ENCODE peak calls at places on chromosome 4, in nine cellular contexts. V is pancreas, L is RCC 7860, U is NCI-H345, N is NCI-H82, S is progenitor cell of endocrine pancreas, R is astrocyte of the spinal cord, T is A172, X is occipital lobe. I is an unnamed sample.

GRCh38 chr4:170089274-170089742 is 448 bp downstream of the AADAT start:
- DNase-seq in T (no peak), R (peak), V (no peak), L (no peak), S (no peak), N (peak), X (no peak), U (peak), I (peak)

GRCh38 chr4:127936974-127937373 is 28.0 kb downstream of the MFSD8 start:
- DNase-seq in T (peak), V (no peak), L (peak), R (peak), X (no peak), U (no peak), N (no peak), S (no peak), I (no peak)

GRCh38 chr4:138672393-138672976 is 343.1 kb upstream of the NOCT start:
- DNase-seq in L (no peak), S (no peak), V (no peak), R (no peak), X (no peak), U (no peak), T (no peak), N (no peak), I (no peak)

GRCh38 chr4:129429566-129430339 is 333.8 kb downstream of the C4orf33 start:
- DNase-seq in V (no peak), R (peak), X (no peak), T (peak), U (no peak), L (no peak), N (peak), S (no peak), I (no peak)

GRCh38 chr4:185833055-185833598 is 21.1 kb upstream of the SORBS2 start:
- DNase-seq in S (no peak), R (peak), X (no peak), V (no peak), U (no peak), L (peak), N (peak), T (peak), I (no peak)

GRCh38 chr4:112312610-112313239 is 15.6 kb downstream of the ALPK1 start:
- DNase-seq in N (no peak), R (no peak), T (no peak), U (no peak), S (no peak), V (no peak), L (no peak), X (no peak), I (no peak)

GRCh38 chr4:1409806-1410425 is 3.7 kb upstream of the NKX1-1 start:
- DNase-seq in T (no peak), L (no peak), N (no peak), V (no peak), X (no peak), U (no peak), R (no peak), S (no peak), I (no peak)

GRCh38 chr4:142407569-142407968 is 438.5 kb downstream of the INPP4B start:
- DNase-seq in X (no peak), U (no peak), R (no peak), T (peak), S (no peak), L (no peak), V (no peak), N (peak), I (no peak)

GRCh38 chr4:151808120-151808529 is 47.3 kb upstream of the GATB start:
- DNase-seq in V (no peak), S (no peak), T (peak), X (no peak), R (peak), U (no peak), N (peak), L (no peak), I (no peak)

GRCh38 chr4:152180369-152180768 is 355.5 kb downstream of the FBXW7 start:
- DNase-seq in U (no peak), X (no peak), L (no peak), N (no peak), V (no peak), T (no peak), S (no peak), R (no peak), I (no peak)

GRCh38 chr4:53378171-53378482 is 686 bp downstream of the FIP1L1 start:
- DNase-seq in V (no peak), S (no peak), L (no peak), U (no peak), N (no peak), X (no peak), R (peak), T (peak), I (no peak)

GRCh38 chr4:23476514-23477090 is 413.2 kb downstream of the PPARGC1A start:
- DNase-seq in S (no peak), X (no peak), L (peak), V (no peak), T (no peak), N (no peak), R (no peak), U (no peak), I (peak)

GRCh38 chr4:26779674-26780073 is 81.0 kb upstream of the STIM2 start:
- DNase-seq in T (peak), L (peak), R (peak), N (no peak), V (no peak), U (no peak), S (no peak), X (peak), I (no peak)

GRCh38 chr4:113574636-113575103 is 186.9 kb downstream of the CAMK2D start:
- DNase-seq in T (peak), N (peak), X (no peak), U (no peak), L (no peak), R (peak), S (no peak), V (no peak), I (no peak)

GRCh38 chr4:111989817-111990216 is 155.4 kb upstream of the FAM241A start:
- DNase-seq in T (no peak), R (no peak), S (no peak), U (no peak), X (no peak), V (no peak), L (no peak), N (peak), I (no peak)

GRCh38 chr4:184792950-184793555 is 32.7 kb downstream of the ACSL1 start:
- DNase-seq in U (no peak), V (no peak), N (no peak), L (peak), X (no peak), R (peak), T (peak), S (no peak), I (no peak)

GRCh38 chr4:55169352-55169959 is 44.1 kb upstream of the KDR start:
- DNase-seq in L (no peak), U (no peak), S (no peak), V (no peak), X (no peak), N (no peak), T (peak), R (no peak), I (peak)

GRCh38 chr4:27048350-27049100 is 187.9 kb downstream of the STIM2 start:
- DNase-seq in N (peak), T (peak), U (peak), R (peak), X (no peak), S (no peak), V (no peak), L (peak), I (no peak)

GRCh38 chr4:2411786-2412510 is 6.5 kb downstream of the ZFYVE28 start:
- DNase-seq in N (no peak), X (no peak), V (no peak), U (no peak), S (no peak), L (no peak), R (no peak), T (no peak), I (no peak)

GRCh38 chr4:76950052-76950845 is 697 bp downstream of the SEPTIN11 start:
- DNase-seq in T (peak), X (peak), R (no peak), U (no peak), S (peak), L (peak), V (peak), N (peak), I (peak)

GRCh38 chr4:120918788-120919187 is 3.7 kb downstream of the PRDM5 start:
- DNase-seq in V (no peak), L (no peak), X (no peak), T (no peak), R (peak), N (no peak), U (no peak), S (no peak), I (no peak)

GRCh38 chr4:134567461-134567860 is 365.9 kb upstream of the PABPC4L start:
- DNase-seq in N (no peak), R (no peak), U (no peak), L (no peak), T (no peak), V (no peak), S (no peak), X (no peak), I (no peak)

GRCh38 chr4:3302164-3302785 is 9.5 kb downstream of the RGS12 start:
- DNase-seq in X (no peak), S (no peak), T (peak), V (no peak), U (no peak), R (peak), N (no peak), L (peak), I (no peak)

I was measured in Caco-2.